ENCODE peak calls at places on chromosomes 11 and 22, in four cellular contexts. P is GM12878, D is SK-N-SH, N is HCT116. T is an unnamed sample.

GRCh38 chr11:103798029-103798428 is 238.4 kb upstream of the DDI1 start:
- DNase-seq in P (no peak), N (no peak), D (no peak), T (no peak)

GRCh38 chr11:130908770-130909625 is 7.3 kb downstream of the SNX19 start:
- DNase-seq in D (no peak), P (no peak), N (no peak), T (no peak)

GRCh38 chr11:122235615-122236014 is 119.6 kb upstream of the BLID start:
- DNase-seq in P (no peak), N (no peak), D (no peak), T (no peak)

GRCh38 chr11:57335023-57335342 is 709 bp downstream of the SSRP1 start:
- DNase-seq in N (no peak), P (no peak), D (no peak), T (no peak)

GRCh38 chr11:117189941-117190544 is 9.1 kb upstream of the TAGLN start:
- DNase-seq in N (no peak), D (peak; percentile 13), P (no peak), T (no peak)

GRCh38 chr22:46102159-46102558 is 48.2 kb upstream of the PPARA start:
- DNase-seq in P (no peak), N (no peak), D (no peak), T (no peak)

GRCh38 chr11:69914286-69915150 is 95.3 kb upstream of the FGF3 start:
- DNase-seq in N (no peak), D (no peak), P (no peak), T (no peak)

GRCh38 chr11:73317373-73317772 is 9.3 kb downstream of the ARHGEF17 start:
- DNase-seq in N (no peak), P (no peak), D (no peak), T (no peak)

GRCh38 chr11:3156282-3156660 is 8.8 kb downstream of the OSBPL5 start:
- DNase-seq in P (no peak), N (no peak), D (no peak), T (no peak)

GRCh38 chr22:46352691-46353386 is 17.3 kb downstream of the TRMU start:
- DNase-seq in D (no peak), P (no peak), N (no peak), T (no peak)

GRCh38 chr22:40265783-40266182 is 80.5 kb upstream of the ADSL start:
- DNase-seq in N (no peak), D (no peak), P (no peak), T (no peak)

GRCh38 chr11:66768818-66769217 is 39.8 kb upstream of the SPTBN2 start:
- DNase-seq in N (no peak), P (no peak), D (no peak), T (no peak)

GRCh38 chr11:117816151-117816741 is 8.3 kb downstream of the FXYD2 start:
- DNase-seq in N (no peak), P (no peak), D (peak; percentile 71), T (no peak)

GRCh38 chr22:45107671-45108070 is 56.1 kb upstream of the NUP50 start:
- DNase-seq in P (no peak), D (no peak), N (no peak), T (no peak)

GRCh38 chr11:129703846-129704245 is 111.8 kb upstream of the TMEM45B start:
- DNase-seq in P (no peak), D (peak; percentile 2), N (no peak), T (no peak)

GRCh38 chr22:38852522-38852921 is 8.7 kb upstream of the NPTXR start:
- DNase-seq in P (no peak), D (no peak), N (no peak), T (no peak)

GRCh38 chr22:30485362-30485988 is 13.7 kb upstream of the SEC14L3 start:
- DNase-seq in D (peak; percentile 92), P (peak; percentile 5), N (peak; percentile 28), T (peak; percentile 74)

GRCh38 chr11:58691675-58692074 is 40.1 kb downstream of the GLYAT start:
- DNase-seq in N (no peak), D (no peak), P (no peak), T (no peak)

GRCh38 chr11:128180446-128181089 is 406.8 kb downstream of the ETS1 start:
- DNase-seq in D (no peak), N (no peak), P (no peak), T (no peak)

GRCh38 chr11:19422257-19422656 is 181.5 kb upstream of the E2F8 start:
- DNase-seq in D (no peak), P (no peak), N (no peak), T (no peak)

GRCh38 chr11:105489431-105489830 is 120.4 kb upstream of the GRIA4 start:
- DNase-seq in N (no peak), D (no peak), P (no peak), T (no peak)

GRCh38 chr11:119484741-119485605 is 62.0 kb upstream of the THY1 start:
- DNase-seq in N (no peak), D (no peak), P (no peak), T (no peak)

GRCh38 chr11:6888830-6889229 is 3.5 kb downstream of the OR2D2 start:
- DNase-seq in P (no peak), D (no peak), N (no peak), T (no peak)

GRCh38 chr11:4826425-4826824 is 5.3 kb downstream of the OR51F2 start:
- DNase-seq in P (no peak), D (no peak), N (no peak), T (no peak)

GRCh38 chr11:19931768-19932369 is 219.2 kb downstream of the NAV2 start:
- DNase-seq in P (no peak), N (no peak), D (no peak), T (no peak)

GRCh38 chr22:46245515-46245914 is 4.6 kb downstream of the CDPF1 start:
- DNase-seq in N (no peak), D (peak; percentile 46), P (no peak), T (no peak)

GRCh38 chr11:117833401-117833891 is 8.9 kb upstream of the FXYD2 start:
- DNase-seq in P (no peak), N (no peak), D (peak; percentile 15), T (peak; percentile 71)

GRCh38 chr22:17302616-17303015 is 66.6 kb upstream of the CECR2 start:
- DNase-seq in P (no peak), D (no peak), N (no peak), T (no peak)

GRCh38 chr22:48138855-48139254 is 1376.4 kb downstream of the TBC1D22A start:
- DNase-seq in P (no peak), D (no peak), N (no peak), T (no peak)

GRCh38 chr11:76123243-76123642 is 83.1 kb downstream of the WNT11 start:
- DNase-seq in P (no peak), N (no peak), D (no peak), T (peak; percentile 42)

GRCh38 chr11:75852406-75853017 is 37.5 kb downstream of the UVRAG start:
- DNase-seq in D (no peak), N (no peak), P (no peak), T (no peak)

GRCh38 chr22:40023226-40023925 is 28.6 kb downstream of the FAM83F start:
- DNase-seq in N (no peak), D (no peak), P (no peak), T (no peak)

GRCh38 chr11:66044757-66045156 is 4.2 kb downstream of the GAL3ST3 start:
- DNase-seq in N (no peak), P (no peak), D (no peak), T (no peak)

GRCh38 chr11:83019888-83020579 is 51.7 kb downstream of the RAB30 start:
- DNase-seq in N (no peak), D (no peak), P (no peak), T (no peak)

GRCh38 chr11:62392506-62392905 is 26.3 kb upstream of the SCGB1A1 start:
- DNase-seq in D (no peak), N (no peak), P (no peak), T (no peak)

GRCh38 chr11:62395885-62396778 is 22.7 kb upstream of the SCGB1A1 start:
- DNase-seq in N (no peak), P (no peak), D (no peak), T (no peak)

GRCh38 chr11:62392944-62393628 is 25.7 kb upstream of the SCGB1A1 start:
- DNase-seq in P (no peak), N (peak; percentile 43), D (no peak), T (peak; percentile 59)

GRCh38 chr11:62393735-62394134 is 25.1 kb upstream of the SCGB1A1 start:
- DNase-seq in D (no peak), N (no peak), P (no peak), T (no peak)

DNA sequence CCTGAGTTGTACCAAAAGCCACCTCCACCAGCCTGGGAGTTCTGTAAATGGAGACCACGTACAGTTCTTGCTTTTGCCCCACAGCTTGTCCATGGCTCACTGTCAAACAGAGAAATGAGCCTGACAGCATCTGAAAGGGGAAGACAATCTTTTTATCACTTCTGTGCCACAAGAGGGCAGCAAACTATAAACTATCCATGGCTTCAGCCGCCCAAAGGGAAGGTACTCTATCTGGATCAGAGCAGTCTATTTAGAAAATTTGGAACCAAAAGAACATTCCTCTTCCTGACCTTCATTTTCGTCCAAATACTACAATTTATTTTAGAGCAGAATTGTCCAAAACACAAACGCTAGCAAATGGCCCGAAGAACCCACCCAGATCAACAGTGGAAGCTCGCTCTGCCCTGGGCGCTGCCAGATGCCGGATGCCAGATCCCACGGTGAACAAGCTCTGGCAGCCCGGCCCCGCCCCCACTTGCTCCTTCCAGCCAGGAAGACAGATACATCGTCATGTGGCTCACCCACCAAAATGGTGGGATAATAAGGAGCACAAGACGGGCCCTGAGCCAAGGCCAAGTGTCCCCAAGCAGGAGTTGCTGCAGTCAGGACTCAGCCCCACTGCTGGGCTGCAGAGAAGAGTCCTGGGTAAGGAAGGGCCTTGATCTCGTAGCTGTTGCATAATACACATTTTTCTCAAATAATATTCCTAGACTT is 23.9 kb upstream of the SCGB1A1 start:
- DNase-seq in D (peak; percentile 89), P (peak; percentile 28), N (peak; percentile 61), T (peak; percentile 89)
- TF ChIP-seq JUND in D (no peak), P (no peak), N (no peak), T (no peak)

DNA sequence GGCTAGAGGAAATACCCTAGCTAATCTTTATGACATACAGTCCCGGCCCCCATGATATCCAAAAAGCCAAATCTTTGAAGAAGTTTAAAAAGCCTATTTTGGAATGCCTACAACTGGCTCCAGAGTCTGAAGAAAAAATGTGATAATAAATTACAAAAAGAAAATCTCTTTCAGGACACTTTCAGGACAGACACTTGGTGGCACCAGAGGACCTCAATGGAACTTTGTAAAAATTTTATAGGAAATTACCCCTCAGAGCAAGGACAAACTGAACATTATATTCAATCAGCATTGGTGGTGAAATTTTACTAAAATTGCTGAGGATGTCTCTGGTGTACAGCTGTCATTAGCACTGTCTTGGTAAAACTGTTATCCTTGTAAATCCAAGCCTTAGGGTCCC is 81.0 kb downstream of the CCDC73 start:
- DNase-seq in D (no peak), P (no peak), N (peak; percentile 8), T (peak; percentile 37)
- TF ChIP-seq JUND in D (no peak), P (no peak), N (no peak), T (no peak)

GRCh38 chr11:123365955-123366354 is 64.1 kb upstream of the GRAMD1B start:
- DNase-seq in P (no peak), N (no peak), D (no peak), T (no peak)

GRCh38 chr11:123364145-123364544 is 65.9 kb upstream of the GRAMD1B start:
- DNase-seq in N (no peak), D (no peak), P (no peak), T (no peak)

GRCh38 chr11:123360267-123360936 is 69.7 kb upstream of the GRAMD1B start:
- DNase-seq in N (no peak), P (no peak), D (no peak), T (no peak)

GRCh38 chr11:123363556-123363955 is 66.5 kb upstream of the GRAMD1B start:
- DNase-seq in N (no peak), D (no peak), P (no peak), T (no peak)

GRCh38 chr11:123362941-123363340 is 67.1 kb upstream of the GRAMD1B start:
- DNase-seq in P (no peak), N (no peak), D (no peak), T (no peak)
- TF ChIP-seq JUND in P (no peak), N (no peak), D (no peak), T (no peak)

GRCh38 chr11:11978792-11979486 is 29.5 kb downstream of the DKK3 start:
- DNase-seq in P (no peak), D (peak; percentile 73), N (no peak), T (no peak)
- TF ChIP-seq JUND in P (no peak), D (no peak), N (no peak), T (no peak)

T was measured in T47D.